ENCODE peak calls at places on chromosomes 13 and 19, in six cellular contexts. W, B, C, Q, D and X are unnamed samples.
A peak's percentile ranks its signal among the peaks of the same experiment; 100 is the strongest.

GRCh38 chr19:50257141-50257540 is 53.7 kb downstream of the MYH14 start:
- DNase-seq in W (no peak), B (no peak), C (no peak), Q (no peak), D (no peak), X (no peak)

GRCh38 chr13:48161530-48162179 is 66.8 kb upstream of the MED4 start:
- DNase-seq in W (peak; percentile 67), B (peak; percentile 29), C (no peak), Q (no peak), D (no peak), X (no peak)

GRCh38 chr13:35791191-35791902 is 314.9 kb upstream of the MAB21L1 start:
- DNase-seq in W (no peak), B (no peak), C (no peak), Q (no peak), D (peak; percentile 73), X (peak; percentile 74)

GRCh38 chr19:15331419-15332310 is 674 bp downstream of the BRD4 start:
- DNase-seq in W (peak; percentile 64), B (peak; percentile 58), C (peak; percentile 77), Q (no peak), D (no peak), X (peak; percentile 71)

GRCh38 chr19:38228491-38229439 is 4.7 kb upstream of the DPF1 start:
- DNase-seq in W (no peak), B (no peak), C (no peak), Q (no peak), D (no peak), X (peak; percentile 71)

GRCh38 chr13:23570931-23571330 is 719 bp downstream of the TNFRSF19 start:
- DNase-seq in W (no peak), B (no peak), C (no peak), Q (peak; percentile 47), D (peak; percentile 27), X (peak; percentile 43)

GRCh38 chr13:28558126-28558525 is 63.2 kb upstream of the FLT1 start:
- DNase-seq in W (no peak), B (no peak), C (no peak), Q (peak; percentile 89), D (peak; percentile 54), X (peak; percentile 90)

GRCh38 chr13:74166286-74166685 is 32.1 kb upstream of the KLF12 start:
- DNase-seq in W (no peak), B (no peak), C (no peak), Q (no peak), D (no peak), X (no peak)

GRCh38 chr13:75744127-75744526 is 108.0 kb downstream of the LMO7 start:
- DNase-seq in W (no peak), B (no peak), C (no peak), Q (no peak), D (peak; percentile 59), X (no peak)

GRCh38 chr13:30116379-30116778 is 191.0 kb downstream of the KATNAL1 start:
- DNase-seq in W (no peak), B (no peak), C (no peak), Q (no peak), D (no peak), X (no peak)

GRCh38 chr13:48401480-48401879 is 11.4 kb downstream of the LPAR6 start:
- DNase-seq in W (no peak), B (no peak), C (no peak), Q (no peak), D (peak; percentile 12), X (no peak)

GRCh38 chr13:40318366-40318765 is 348.1 kb downstream of the FOXO1 start:
- DNase-seq in W (peak; percentile 81), B (peak; percentile 41), C (no peak), Q (no peak), D (peak; percentile 69), X (peak; percentile 25)

GRCh38 chr19:1001538-1002166 is 1.4 kb downstream of the GRIN3B start:
- DNase-seq in W (peak; percentile 60), B (peak; percentile 68), C (no peak), Q (no peak), D (no peak), X (peak; percentile 31)

GRCh38 chr19:38736413-38737280 is 7.6 kb downstream of the CAPN12 start:
- DNase-seq in W (no peak), B (peak; percentile 39), C (no peak), Q (no peak), D (peak; percentile 52), X (peak; percentile 48)

GRCh38 chr19:45443462-45444317 is 20.0 kb upstream of the ERCC1 start:
- DNase-seq in W (peak; percentile 99), B (peak; percentile 99), C (peak; percentile 100), Q (no peak), D (peak; percentile 84), X (peak; percentile 96)

GRCh38 chr19:53879145-53880037 is 2.6 kb upstream of the PRKCG start:
- DNase-seq in W (peak; percentile 94), B (peak; percentile 96), C (peak; percentile 97), Q (peak; percentile 63), D (peak; percentile 64), X (peak; percentile 99)

GRCh38 chr13:113267642-113268405 is 29.2 kb upstream of the LAMP1 start:
- DNase-seq in W (no peak), B (no peak), C (no peak), Q (no peak), D (no peak), X (no peak)

GRCh38 chr19:33344210-33344609 is 29.3 kb upstream of the CEBPG start:
- DNase-seq in W (no peak), B (no peak), C (no peak), Q (no peak), D (no peak), X (peak; percentile 27)

GRCh38 chr19:11264452-11265176 is 2.3 kb upstream of the DOCK6 start:
- DNase-seq in W (peak; percentile 70), B (peak; percentile 57), C (no peak), Q (no peak), D (peak; percentile 87), X (no peak)

GRCh38 chr13:110907951-110908898 is 6.6 kb downstream of the ANKRD10 start:
- DNase-seq in W (no peak), B (no peak), C (no peak), Q (no peak), D (peak; percentile 98), X (no peak)

GRCh38 chr19:40356681-40357595 is 8.4 kb downstream of the PLD3 start:
- DNase-seq in W (no peak), B (no peak), C (no peak), Q (peak; percentile 19), D (no peak), X (no peak)

GRCh38 chr19:29917911-29918310 is 24.1 kb upstream of the URI1 start:
- DNase-seq in W (no peak), B (no peak), C (no peak), Q (no peak), D (no peak), X (no peak)

GRCh38 chr19:23260956-23261355 is 10.8 kb upstream of the ZNF724 start:
- DNase-seq in W (no peak), B (no peak), C (no peak), Q (no peak), D (no peak), X (no peak)

GRCh38 chr13:23695196-23695595 is 125.0 kb downstream of the TNFRSF19 start:
- DNase-seq in W (no peak), B (no peak), C (no peak), Q (no peak), D (no peak), X (no peak)

GRCh38 chr13:40666058-40666904 is at the start of gene FOXO1:
- DNase-seq in W (peak; percentile 93), B (peak; percentile 93), C (peak; percentile 89), Q (no peak), D (peak; percentile 56), X (peak; percentile 94)

GRCh38 chr19:39389621-39390414 is 1.1 kb downstream of the PAF1 start:
- DNase-seq in W (peak; percentile 22), B (no peak), C (no peak), Q (no peak), D (no peak), X (no peak)

GRCh38 chr13:101530293-101530692 is 77.8 kb downstream of the ITGBL1 start:
- DNase-seq in W (no peak), B (no peak), C (no peak), Q (no peak), D (no peak), X (no peak)

GRCh38 chr19:45558399-45558878 is 26.2 kb downstream of the OPA3 start:
- DNase-seq in W (peak; percentile 40), B (no peak), C (no peak), Q (no peak), D (peak; percentile 81), X (peak; percentile 60)

GRCh38 chr19:50022823-50023222 is 2.3 kb downstream of the VRK3 start:
- DNase-seq in W (no peak), B (no peak), C (no peak), Q (no peak), D (no peak), X (no peak)

GRCh38 chr13:97133955-97134354 is 88.2 kb upstream of the MBNL2 start:
- DNase-seq in W (no peak), B (no peak), C (no peak), Q (no peak), D (peak; percentile 41), X (no peak)

GRCh38 chr19:5691205-5691929 is 1.3 kb downstream of the RPL36 start:
- DNase-seq in W (peak; percentile 83), B (peak; percentile 70), C (no peak), Q (no peak), D (peak; percentile 29), X (no peak)

GRCh38 chr19:28864024-28864503 is 348.9 kb downstream of the UQCRFS1 start:
- DNase-seq in W (peak; percentile 68), B (peak; percentile 17), C (no peak), Q (no peak), D (no peak), X (no peak)
- H3K4me3 ChIP-seq in W (no peak overlapping the region), B (no peak overlapping the region), C (no peak overlapping the region), Q (no peak overlapping the region), D (no peak overlapping the region), X (no peak overlapping the region)

GRCh38 chr19:18291019-18291524 is 9.7 kb upstream of the JUND start:
- DNase-seq in W (no peak), B (peak; percentile 50), C (no peak), Q (no peak), D (no peak), X (peak; percentile 24)

GRCh38 chr19:18290250-18291018 is 9.0 kb upstream of the JUND start:
- DNase-seq in W (no peak), B (no peak), C (no peak), Q (no peak), D (no peak), X (no peak)

GRCh38 chr19:18286973-18287635 is 5.7 kb upstream of the JUND start:
- DNase-seq in W (no peak), B (no peak), C (no peak), Q (no peak), D (no peak), X (no peak)

GRCh38 chr19:18289471-18290066 is 8.1 kb upstream of the JUND start:
- DNase-seq in W (no peak), B (no peak), C (no peak), Q (no peak), D (no peak), X (no peak)

GRCh38 chr19:18287836-18288772 is 6.7 kb upstream of the JUND start:
- DNase-seq in W (no peak), B (no peak), C (no peak), Q (no peak), D (no peak), X (no peak)
- H3K4me3 ChIP-seq in W (no peak overlapping the region), B (no peak overlapping the region), C (no peak overlapping the region), Q (no peak overlapping the region), D (no peak overlapping the region), X (no peak overlapping the region)

GRCh38 chr19:4060621-4061177 is 6.0 kb downstream of the ZBTB7A start:
- DNase-seq in W (no peak), B (no peak), C (no peak), Q (no peak), D (no peak), X (no peak)
- H3K4me3 ChIP-seq in W (no peak overlapping the region), B (peak overlapping the region; percentile 36), C (peak overlapping the region; percentile 100), Q (peak overlapping the region; percentile 93), D (peak overlapping the region; percentile 37), X (no peak overlapping the region)

GRCh38 chr13:98475521-98475920 is 101.4 kb downstream of the STK24 start:
- DNase-seq in W (no peak), B (no peak), C (no peak), Q (no peak), D (no peak), X (peak; percentile 22)
- H3K4me3 ChIP-seq in W (no peak overlapping the region), B (no peak overlapping the region), C (no peak overlapping the region), Q (no peak overlapping the region), D (no peak overlapping the region), X (no peak overlapping the region)